ENCODE peak calls at places on chromosome 9, in five cellular contexts. R is activated T-cell treated with anti-CD3 and anti-CD28 coated beads for 1 hour, E is chondrocyte, X is ovary, W is head of caudate nucleus. S is an unnamed sample.

GRCh38 chr9:14283276-14283675 is 30.7 kb downstream of the NFIB start:
- DNase-seq in X (no peak), R (no peak), W (no peak), E (no peak), S (no peak)

GRCh38 chr9:131579789-131580211 is 34.5 kb downstream of the PRRT1B start:
- DNase-seq in R (no peak), W (no peak), X (no peak), E (no peak), S (no peak)

GRCh38 chr9:109238677-109239076 is 71.6 kb upstream of the FRRS1L start:
- DNase-seq in R (no peak), X (no peak), E (no peak), W (no peak), S (no peak)

GRCh38 chr9:126605792-126606482 is 7.8 kb upstream of the LMX1B start:
- DNase-seq in E (peak), W (no peak), R (no peak), X (no peak), S (no peak)

GRCh38 chr9:91655664-91656063 is 232.0 kb upstream of the NFIL3 start:
- DNase-seq in E (no peak), X (no peak), W (no peak), R (no peak), S (no peak)

GRCh38 chr9:94860678-94861588 is 134.4 kb downstream of the AOPEP start:
- DNase-seq in W (peak), E (no peak), R (peak), X (no peak), S (peak)

GRCh38 chr9:129648092-129648763 is 6.3 kb upstream of the ASB6 start:
- DNase-seq in W (no peak), R (no peak), X (no peak), E (no peak), S (no peak)

GRCh38 chr9:74025402-74025894 is 471.7 kb upstream of the RORB start:
- DNase-seq in X (no peak), E (no peak), R (no peak), W (no peak), S (no peak)

GRCh38 chr9:107810493-107810931 is 320.9 kb upstream of the KLF4 start:
- DNase-seq in W (no peak), R (no peak), X (no peak), E (no peak), S (no peak)

GRCh38 chr9:94911986-94912635 is 185.6 kb downstream of the AOPEP start:
- DNase-seq in R (no peak), W (no peak), X (peak), E (no peak), S (no peak)

GRCh38 chr9:8856686-8857329 is 1057.2 kb upstream of the DMAC1 start:
- DNase-seq in W (no peak), X (no peak), R (no peak), E (no peak), S (no peak)

GRCh38 chr9:95507456-95508241 is 9.1 kb downstream of the PTCH1 start:
- DNase-seq in W (peak), E (no peak), X (peak), R (peak), S (no peak)

GRCh38 chr9:20442461-20443319 is 179.6 kb downstream of the MLLT3 start:
- DNase-seq in X (no peak), W (no peak), E (no peak), R (no peak), S (no peak)

GRCh38 chr9:129557192-129558036 is 63.5 kb downstream of the C9orf50 start:
- DNase-seq in X (peak), E (no peak), R (no peak), W (no peak), S (no peak)

GRCh38 chr9:121278535-121279169 is 10.7 kb downstream of the GSN start:
- DNase-seq in R (no peak), W (no peak), E (no peak), X (peak), S (no peak)

GRCh38 chr9:98107926-98108325 is 11.1 kb downstream of the TRIM14 start:
- DNase-seq in R (no peak), W (no peak), X (no peak), E (no peak), S (no peak)

GRCh38 chr9:91255327-91255726 is 106.4 kb downstream of the AUH start:
- DNase-seq in R (no peak), W (no peak), X (no peak), E (no peak), S (no peak)

GRCh38 chr9:87070331-87070730 is 123.0 kb upstream of the GAS1 start:
- DNase-seq in R (no peak), E (no peak), W (no peak), X (no peak), S (no peak)

GRCh38 chr9:4225291-4226119 is 74.4 kb downstream of the GLIS3 start:
- DNase-seq in W (no peak), R (no peak), X (no peak), E (no peak), S (no peak)

GRCh38 chr9:21317956-21318923 is 13.1 kb upstream of the IFNA5 start:
- DNase-seq in W (peak), E (no peak), X (peak), R (no peak), S (no peak)

GRCh38 chr9:99239341-99240055 is 17.4 kb downstream of the SEC61B start:
- DNase-seq in W (no peak), X (no peak), R (no peak), E (no peak), S (no peak)

GRCh38 chr9:127566351-127567001 is 45.6 kb upstream of the STXBP1 start:
- DNase-seq in R (no peak), E (no peak), X (no peak), W (no peak), S (no peak)

GRCh38 chr9:114011313-114011712 is 66.8 kb downstream of the AMBP start:
- DNase-seq in R (no peak), W (no peak), X (peak), E (no peak), S (peak)

GRCh38 chr9:137785704-137786161 is 91.8 kb upstream of the CACNA1B start:
- DNase-seq in W (no peak), E (peak), R (no peak), X (no peak), S (peak)

GRCh38 chr9:96651626-96652025 is 3.5 kb downstream of the PRXL2C start:
- DNase-seq in E (no peak), W (no peak), X (no peak), R (no peak), S (no peak)

GRCh38 chr9:134486127-134486995 is 155.2 kb upstream of the COL5A1 start:
- DNase-seq in R (no peak), W (no peak), X (peak), E (peak), S (peak)